ENCODE peak calls at places on chromosomes 7 and 10, in eight cellular contexts. I, K, A, J, Q, N, G and V are unnamed samples.

GRCh38 chr7:112554591-112554990 is 73.8 kb downstream of the LSMEM1 start:
- DNase-seq in I (no peak), K (no peak), A (no peak), J (no peak), Q (no peak), N (no peak), G (no peak), V (no peak)

GRCh38 chr7:42262907-42263466 is 26.0 kb upstream of the GLI3 start:
- DNase-seq in I (peak; percentile 77), K (peak; percentile 79), A (peak; percentile 46), J (no peak), Q (peak; percentile 72), N (peak; percentile 90), G (no peak), V (no peak)

GRCh38 chr7:133504825-133505224 is 251.9 kb downstream of the EXOC4 start:
- DNase-seq in I (no peak), K (no peak), A (no peak), J (no peak), Q (no peak), N (no peak), G (no peak), V (no peak)

GRCh38 chr7:1742555-1743303 is 72.7 kb downstream of the ELFN1 start:
- DNase-seq in I (no peak), K (no peak), A (no peak), J (no peak), Q (no peak), N (no peak), G (peak; percentile 74), V (no peak)

GRCh38 chr10:112835933-112836564 is 114.0 kb upstream of the TCF7L2 start:
- DNase-seq in I (peak; percentile 27), K (peak; percentile 35), A (no peak), J (no peak), Q (no peak), N (peak; percentile 89), G (no peak), V (no peak)

GRCh38 chr10:86345296-86346168 is 21.1 kb downstream of the GRID1 start:
- DNase-seq in I (no peak), K (no peak), A (no peak), J (peak; percentile 4), Q (no peak), N (no peak), G (no peak), V (no peak)

GRCh38 chr7:27576360-27576944 is 86.2 kb downstream of the HIBADH start:
- DNase-seq in I (no peak), K (no peak), A (peak; percentile 11), J (no peak), Q (peak; percentile 23), N (no peak), G (peak; percentile 24), V (no peak)

GRCh38 chr7:82592416-82592815 is 148.8 kb upstream of the CACNA2D1 start:
- DNase-seq in I (no peak), K (no peak), A (no peak), J (no peak), Q (no peak), N (no peak), G (no peak), V (no peak)

GRCh38 chr10:60865198-60865783 is 78.7 kb downstream of the RHOBTB1 start:
- DNase-seq in I (no peak), K (no peak), A (no peak), J (no peak), Q (no peak), N (no peak), G (no peak), V (no peak)

GRCh38 chr10:75398630-75399460 is 2.7 kb downstream of the ZNF503 start:
- DNase-seq in I (no peak), K (no peak), A (peak; percentile 64), J (peak; percentile 57), Q (no peak), N (no peak), G (no peak), V (no peak)

GRCh38 chr10:118365702-118366101 is 23.6 kb upstream of the FAM204A start:
- DNase-seq in I (no peak), K (no peak), A (no peak), J (no peak), Q (no peak), N (no peak), G (no peak), V (no peak)

GRCh38 chr7:36962367-36962766 is 238.1 kb upstream of the AOAH start:
- DNase-seq in I (no peak), K (no peak), A (no peak), J (no peak), Q (peak; percentile 44), N (no peak), G (no peak), V (no peak)

DNA sequence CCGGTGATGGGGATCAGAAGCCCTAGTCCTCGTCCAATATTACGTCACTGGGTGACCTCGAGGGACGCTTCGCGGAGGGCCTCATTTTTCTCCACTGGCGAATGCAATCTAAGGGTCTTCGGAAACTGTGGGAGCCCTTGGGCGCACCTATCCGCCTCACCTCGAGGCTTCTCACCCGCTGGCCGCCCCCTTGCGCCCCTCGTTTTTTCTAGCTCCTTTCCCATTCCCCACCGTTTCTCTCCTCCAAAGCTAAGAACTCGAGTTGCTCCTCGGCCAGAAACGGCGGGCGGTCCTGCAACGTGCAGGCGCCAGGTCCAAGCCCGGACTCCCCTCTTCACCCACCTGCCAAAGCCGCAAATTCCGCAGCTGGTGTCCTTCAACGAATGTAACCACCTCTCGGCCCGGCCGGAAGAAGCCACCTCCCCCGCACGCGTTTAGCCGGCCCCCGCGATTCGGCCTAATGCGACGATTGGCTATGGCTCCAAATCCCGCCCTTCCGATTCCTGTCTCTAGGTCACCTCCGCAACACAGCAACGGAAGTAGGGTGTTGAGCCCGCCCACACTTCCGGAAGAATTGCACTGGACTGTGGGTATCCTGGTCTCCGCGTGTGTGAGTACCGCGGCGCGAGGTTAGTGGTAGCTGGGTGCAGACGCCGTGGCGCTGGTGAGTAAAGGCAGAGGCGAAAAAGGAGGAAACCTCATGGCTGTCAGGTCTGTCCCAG is at the start of the genes ATP5MK and PDCD11:
- DNase-seq in I (peak; percentile 96), K (peak; percentile 98), A (peak; percentile 95), J (peak; percentile 97), Q (peak; percentile 96), N (peak; percentile 99), G (peak; percentile 98), V (peak; percentile 91)
- TF ChIP-seq CTCF in I (peak; percentile 22), K (no peak), A (no peak), J (no peak), Q (peak; percentile 27), N (no peak), G (no peak), V (peak; percentile 26)

GRCh38 chr10:109327266-109327665 is 596.0 kb downstream of the XPNPEP1 start:
- DNase-seq in I (no peak), K (no peak), A (no peak), J (no peak), Q (no peak), N (no peak), G (no peak), V (no peak)

GRCh38 chr10:109328001-109328400 is 595.3 kb downstream of the XPNPEP1 start:
- DNase-seq in I (no peak), K (no peak), A (no peak), J (no peak), Q (no peak), N (no peak), G (no peak), V (no peak)

DNA sequence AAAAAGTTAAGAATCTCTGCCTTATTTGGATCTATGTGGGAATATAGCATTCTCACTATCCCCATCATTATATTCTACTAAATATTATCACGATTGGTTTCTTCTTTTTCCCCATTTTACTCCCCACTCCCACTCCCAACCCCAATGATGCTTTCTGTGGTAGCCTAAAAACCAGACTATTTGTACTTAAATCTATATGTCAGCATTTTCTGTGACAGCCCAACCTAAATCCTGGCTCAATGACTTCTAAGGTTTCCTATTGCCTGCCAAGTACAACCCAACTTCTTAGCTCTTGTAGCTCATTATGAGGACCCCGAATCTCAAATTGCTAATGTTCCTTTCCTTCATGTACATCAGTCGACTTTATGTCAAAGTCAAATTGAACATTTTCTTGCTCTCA is 598.6 kb downstream of the XPNPEP1 start:
- DNase-seq in I (no peak), K (no peak), A (no peak), J (no peak), Q (no peak), N (no peak), G (no peak), V (no peak)
- TF ChIP-seq CTCF in I (no peak), K (no peak), A (no peak), J (no peak), Q (no peak), N (no peak), G (no peak), V (no peak)

GRCh38 chr7:143258830-143259229 is 4.4 kb upstream of the GSTK1 start:
- DNase-seq in I (no peak), K (no peak), A (no peak), J (no peak), Q (no peak), N (no peak), G (no peak), V (no peak)

GRCh38 chr7:143261901-143262300 is 1.3 kb upstream of the GSTK1 start:
- DNase-seq in I (no peak), K (no peak), A (no peak), J (no peak), Q (no peak), N (no peak), G (no peak), V (no peak)

GRCh38 chr7:143259765-143260164 is 3.5 kb upstream of the GSTK1 start:
- DNase-seq in I (no peak), K (no peak), A (no peak), J (no peak), Q (no peak), N (no peak), G (no peak), V (no peak)

GRCh38 chr7:143265017-143265693 is 1.9 kb downstream of the GSTK1 start:
- DNase-seq in I (no peak), K (no peak), A (no peak), J (no peak), Q (no peak), N (no peak), G (no peak), V (no peak)

GRCh38 chr7:143263266-143264195 is at the start of gene GSTK1:
- DNase-seq in I (peak; percentile 61), K (peak; percentile 65), A (peak; percentile 80), J (peak; percentile 73), Q (no peak), N (peak; percentile 96), G (peak; percentile 91), V (peak; percentile 63)
- TF ChIP-seq CTCF in I (no peak), K (no peak), A (no peak), J (no peak), Q (no peak), N (no peak), G (no peak), V (no peak)

DNA sequence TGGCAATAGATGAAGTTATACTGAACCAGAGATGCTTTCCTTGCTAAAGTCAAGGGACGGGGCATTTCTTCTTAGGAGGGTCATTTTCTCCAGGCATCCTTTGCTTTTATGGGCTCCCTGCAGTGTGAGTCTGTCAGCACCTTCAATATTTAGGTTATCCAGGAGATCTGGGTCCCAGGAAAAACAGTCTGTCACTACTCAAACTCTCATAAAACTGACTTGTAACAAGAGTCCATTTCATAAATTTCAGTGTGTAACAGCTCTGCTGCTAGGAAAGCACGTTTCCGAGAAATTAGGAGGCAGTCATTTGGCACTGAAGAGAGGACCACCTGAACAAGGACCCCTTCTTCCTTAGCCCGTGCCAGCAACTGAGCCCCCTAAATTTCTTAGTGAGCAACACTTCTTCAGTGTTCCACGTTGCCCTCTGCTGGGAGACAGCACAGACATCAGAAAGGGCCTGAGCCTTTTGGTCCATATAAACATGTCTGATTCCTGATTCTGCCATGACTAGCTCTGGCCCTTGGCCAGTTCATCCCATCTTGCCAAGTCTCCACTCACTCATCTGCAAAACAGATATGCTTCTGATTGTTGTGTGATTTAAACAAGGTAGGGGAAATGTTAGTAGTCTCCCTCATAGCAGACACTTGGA is 7.2 kb downstream of the GCC1 start:
- DNase-seq in I (no peak), K (no peak), A (no peak), J (no peak), Q (no peak), N (no peak), G (no peak), V (no peak)
- TF ChIP-seq CTCF in I (no peak), K (no peak), A (no peak), J (no peak), Q (peak; percentile 31), N (no peak), G (peak; percentile 34), V (peak; percentile 23)